ENCODE peak calls at places on chromosomes 11 and 22, in six cellular contexts. X, U, V, W, B and P are unnamed samples. For H3F3A and H3K79me2, the result is how much of the 10 kb centered on the place peaks cover.

GRCh38 chr22:18968011-18968749 is 32.1 kb upstream of the PRODH start:
- DNase-seq in X (peak), U (peak), V (no peak), W (peak), B (no peak), P (peak)

GRCh38 chr11:34252651-34253050 is 105.2 kb downstream of the ABTB2 start:
- DNase-seq in X (no peak), U (no peak), V (no peak), W (no peak), B (no peak), P (no peak)

GRCh38 chr11:76444384-76445121 is at the start of gene EMSY:
- DNase-seq in X (peak), U (peak), V (peak), W (peak), B (peak), P (peak)

GRCh38 chr11:75240381-75241035 is at the start of gene TPBGL:
- DNase-seq in X (peak), U (peak), V (peak), W (peak), B (no peak), P (no peak)

GRCh38 chr11:133163463-133164419 is 368.6 kb downstream of the OPCML start:
- DNase-seq in X (peak), U (peak), V (peak), W (peak), B (peak), P (peak)

GRCh38 chr11:103807806-103808205 is 228.6 kb upstream of the DDI1 start:
- DNase-seq in X (no peak), U (no peak), V (no peak), W (peak), B (no peak), P (no peak)

GRCh38 chr11:44319552-44320288 is 9.8 kb upstream of the ALX4 start:
- DNase-seq in X (peak), U (peak), V (no peak), W (peak), B (no peak), P (no peak)

GRCh38 chr11:59611570-59612565 is 3.7 kb downstream of the OSBP start:
- DNase-seq in X (no peak), U (no peak), V (no peak), W (peak), B (no peak), P (peak)

GRCh38 chr11:43101113-43101512 is 210.7 kb upstream of the API5 start:
- DNase-seq in X (no peak), U (no peak), V (no peak), W (no peak), B (no peak), P (no peak)

GRCh38 chr11:78025378-78025777 is 2.3 kb upstream of the KCTD14 start:
- DNase-seq in X (no peak), U (no peak), V (no peak), W (no peak), B (no peak), P (no peak)

GRCh38 chr22:29145321-29146072 is 60.2 kb upstream of the EMID1 start:
- DNase-seq in X (no peak), U (no peak), V (no peak), W (no peak), B (no peak), P (no peak)

GRCh38 chr11:42058794-42059193 is 599.3 kb upstream of the LRRC4C start:
- DNase-seq in X (no peak), U (no peak), V (no peak), W (no peak), B (no peak), P (no peak)

GRCh38 chr11:116976941-116977570 is 121.2 kb downstream of the SIK3 start:
- DNase-seq in X (no peak), U (peak), V (no peak), W (peak), B (no peak), P (no peak)

GRCh38 chr22:20903093-20903492 is 14.1 kb upstream of the CRKL start:
- DNase-seq in X (no peak), U (no peak), V (no peak), W (no peak), B (no peak), P (no peak)

GRCh38 chr11:99068832-99069231 is 48.1 kb downstream of the CNTN5 start:
- DNase-seq in X (no peak), U (no peak), V (no peak), W (no peak), B (peak), P (peak)

GRCh38 chr11:47394322-47395224 is 13.8 kb upstream of the SLC39A13 start:
- DNase-seq in X (peak), U (no peak), V (no peak), W (no peak), B (peak), P (no peak)

GRCh38 chr22:36352775-36353507 is 34.8 kb downstream of the MYH9 start:
- DNase-seq in X (peak), U (peak), V (no peak), W (no peak), B (no peak), P (no peak)

GRCh38 chr11:110453684-110454354 is 24.1 kb downstream of the FDX1 start:
- DNase-seq in X (no peak), U (no peak), V (no peak), W (peak), B (no peak), P (no peak)

GRCh38 chr22:30205281-30206115 is 41.1 kb downstream of the LIF start:
- DNase-seq in X (no peak), U (no peak), V (peak), W (peak), B (no peak), P (peak)

GRCh38 chr11:35994421-35994820 is 50.6 kb downstream of the LDLRAD3 start:
- DNase-seq in X (no peak), U (no peak), V (no peak), W (no peak), B (no peak), P (no peak)

GRCh38 chr11:58485961-58486360 is 21.9 kb downstream of the OR5B21 start:
- DNase-seq in X (no peak), U (no peak), V (no peak), W (no peak), B (no peak), P (no peak)

GRCh38 chr11:12086271-12087074 is 23.9 kb upstream of the MICAL2 start:
- DNase-seq in X (no peak), U (no peak), V (no peak), W (peak), B (no peak), P (peak)

GRCh38 chr11:33891714-33892327 is at the start of gene LMO2:
- DNase-seq in X (no peak), U (no peak), V (no peak), W (no peak), B (no peak), P (no peak)

GRCh38 chr11:131687291-131688055 is 317.1 kb downstream of the NTM start:
- DNase-seq in X (no peak), U (no peak), V (no peak), W (no peak), B (no peak), P (no peak)

GRCh38 chr11:119721129-119722120 is 7.6 kb downstream of the NECTIN1 start:
- DNase-seq in X (peak), U (peak), V (peak), W (peak), B (no peak), P (peak)

GRCh38 chr11:8913961-8914660 is 3.1 kb downstream of the AKIP1 start:
- DNase-seq in X (peak), U (peak), V (peak), W (peak), B (peak), P (peak)

GRCh38 chr22:48951836-48952235 is 875.8 kb downstream of the BRD1 start:
- DNase-seq in X (no peak), U (no peak), V (no peak), W (no peak), B (no peak), P (no peak)

GRCh38 chr11:96465537-96465936 is 75.7 kb downstream of the JRKL start:
- DNase-seq in X (no peak), U (no peak), V (no peak), W (no peak), B (no peak), P (peak)

GRCh38 chr11:44989831-44990566 is 39.3 kb upstream of the TP53I11 start:
- DNase-seq in X (no peak), U (no peak), V (peak), W (peak), B (no peak), P (no peak)

GRCh38 chr11:102111011-102111786 is 952 bp downstream of the YAP1 start:
- DNase-seq in X (peak), U (peak), V (peak), W (peak), B (peak), P (peak)

GRCh38 chr11:33237039-33237597 is 20.1 kb upstream of the HIPK3 start:
- DNase-seq in X (no peak), U (no peak), V (no peak), W (no peak), B (no peak), P (no peak)

GRCh38 chr22:47142427-47143046 is 380.1 kb downstream of the TBC1D22A start:
- DNase-seq in X (no peak), U (no peak), V (no peak), W (no peak), B (no peak), P (no peak)

GRCh38 chr22:46969491-46969890 is 207.0 kb downstream of the TBC1D22A start:
- DNase-seq in X (no peak), U (no peak), V (no peak), W (no peak), B (no peak), P (no peak)

GRCh38 chr11:46294365-46295309 is 17.2 kb downstream of the CREB3L1 start:
- DNase-seq in X (peak), U (peak), V (peak), W (peak), B (no peak), P (peak)

GRCh38 chr22:37762389-37762836 is 45.3 kb upstream of the GCAT start:
- DNase-seq in X (no peak), U (no peak), V (no peak), W (no peak), B (no peak), P (no peak)

GRCh38 chr22:37757663-37758062 is 50.1 kb upstream of the GCAT start:
- DNase-seq in X (no peak), U (no peak), V (no peak), W (no peak), B (no peak), P (no peak)

GRCh38 chr22:37759281-37759680 is 48.5 kb upstream of the GCAT start:
- DNase-seq in X (no peak), U (no peak), V (no peak), W (no peak), B (no peak), P (no peak)

GRCh38 chr22:37758698-37759097 is 49.0 kb upstream of the GCAT start:
- DNase-seq in X (no peak), U (no peak), V (no peak), W (no peak), B (no peak), P (no peak)

GRCh38 chr22:37760152-37760551 is 47.6 kb upstream of the GCAT start:
- DNase-seq in X (no peak), U (no peak), V (no peak), W (no peak), B (no peak), P (no peak)
- H3F3A ChIP-seq in X (under half), U (under half), V (under half), W (under half), B (under half), P (under half)

GRCh38 chr22:39997421-39997820 is 2.7 kb downstream of the FAM83F start:
- DNase-seq in X (no peak), U (no peak), V (no peak), W (no peak), B (no peak), P (no peak)

GRCh38 chr22:40000171-40000570 is 5.4 kb downstream of the FAM83F start:
- DNase-seq in X (no peak), U (no peak), V (no peak), W (no peak), B (no peak), P (no peak)

GRCh38 chr22:39999144-39999757 is 4.5 kb downstream of the FAM83F start:
- DNase-seq in X (peak), U (no peak), V (no peak), W (peak), B (no peak), P (no peak)

GRCh38 chr22:39996732-39997131 is 2.0 kb downstream of the FAM83F start:
- DNase-seq in X (no peak), U (no peak), V (no peak), W (no peak), B (no peak), P (no peak)

DNA sequence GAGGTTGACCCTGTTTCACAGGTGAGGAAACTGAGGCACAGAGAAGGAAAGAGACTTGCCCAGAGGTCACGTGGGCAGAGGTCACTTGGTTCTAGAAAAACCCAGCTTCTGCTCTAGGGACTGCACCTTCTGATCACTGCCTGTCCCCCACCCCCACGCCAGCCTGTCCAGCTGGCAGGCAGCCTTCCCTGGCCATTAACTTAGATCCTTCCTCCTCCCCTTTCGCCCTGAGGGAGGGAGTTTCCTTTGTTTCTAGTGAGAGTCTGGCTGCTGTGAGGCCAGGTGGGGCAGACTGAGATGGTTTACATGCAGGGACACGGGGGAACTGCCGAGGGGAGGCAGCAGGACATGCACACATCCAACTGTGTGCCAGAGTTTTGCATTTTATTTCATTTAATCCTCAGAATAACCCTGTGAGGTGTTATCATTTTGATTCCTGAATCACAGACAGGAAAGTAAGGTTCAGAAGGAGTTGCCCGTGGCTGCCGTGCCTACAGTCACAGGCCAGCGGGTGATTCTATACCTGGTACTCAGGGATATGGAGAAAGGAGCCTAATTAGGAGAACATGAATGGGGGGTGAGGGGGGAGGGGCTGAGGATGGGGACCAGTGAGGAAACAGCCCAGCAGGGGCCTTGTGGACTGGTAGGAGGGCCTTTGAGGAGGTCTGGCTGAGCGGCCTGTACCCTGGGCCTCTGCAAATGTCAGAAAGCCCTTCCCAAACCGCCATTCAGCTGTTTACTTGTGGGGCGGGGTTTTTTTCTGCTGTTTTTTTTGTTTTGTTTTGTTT is 3.4 kb downstream of the FAM83F start:
- DNase-seq in X (peak), U (peak), V (peak), W (no peak), B (no peak), P (peak)
- TF ChIP-seq EZH2phosphoT487 in X (no peak), U (no peak), V (no peak), W (no peak), B (no peak), P (no peak)

DNA sequence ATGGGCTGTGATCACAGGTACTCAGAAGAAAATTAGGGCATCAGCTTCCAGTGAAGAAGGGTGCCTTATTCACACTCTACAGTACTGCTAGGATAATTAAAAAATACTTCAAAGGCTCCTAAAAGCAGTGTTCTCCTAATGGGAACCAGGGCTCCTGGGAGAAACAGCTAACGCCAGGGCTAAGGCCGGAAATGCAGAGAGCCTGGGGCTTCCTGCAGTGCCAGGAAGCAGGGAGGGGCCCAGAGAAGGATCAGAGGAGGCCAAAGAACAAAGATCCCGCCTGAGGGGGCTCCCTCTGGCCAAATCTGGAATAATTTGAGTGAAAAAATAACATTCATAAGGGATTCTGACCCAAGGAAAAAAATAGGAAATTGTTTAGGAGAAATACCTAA is 27.5 kb downstream of the TOLLIP start:
- DNase-seq in X (no peak), U (no peak), V (no peak), W (peak), B (no peak), P (no peak)
- H3K79me2 ChIP-seq in X (under half), U (under half), V (under half), W (under half), B (under half), P (under half)

GRCh38 chr11:64711138-64711943 is 11.7 kb downstream of the NRXN2 start:
- DNase-seq in X (peak), U (peak), V (peak), W (no peak), B (no peak), P (no peak)
- H3F3A ChIP-seq in X (under half), U (under half), V (under half), W (under half), B (under half), P (under half)

DNA sequence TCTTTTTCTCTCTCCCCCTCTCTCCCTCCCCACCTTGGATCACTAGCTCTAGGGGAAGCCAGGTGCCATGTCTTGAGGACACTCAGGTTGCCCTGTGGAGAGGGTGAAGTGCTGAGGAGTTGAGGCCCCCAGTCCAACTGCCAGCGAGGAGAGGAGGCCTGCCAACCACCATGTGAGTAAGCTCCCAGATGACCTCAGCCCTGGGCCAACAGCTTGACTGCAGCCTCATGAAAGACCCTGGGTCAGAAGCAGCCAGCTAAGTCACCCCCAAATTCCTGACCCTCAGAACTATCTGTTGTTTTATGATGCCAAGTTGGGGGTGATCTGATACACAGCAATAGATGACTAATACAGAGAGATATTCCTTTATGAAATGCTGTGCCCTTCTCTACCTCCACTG is 8.1 kb downstream of the ARFGAP3 start:
- DNase-seq in X (no peak), U (no peak), V (no peak), W (peak), B (no peak), P (no peak)
- TF ChIP-seq EZH2phosphoT487 in X (no peak), U (no peak), V (no peak), W (no peak), B (no peak), P (no peak)

GRCh38 chr11:540583-541432 is 3.5 kb downstream of the LRRC56 start:
- DNase-seq in X (peak), U (no peak), V (no peak), W (no peak), B (no peak), P (no peak)
- H3K79me2 ChIP-seq in X (under half), U (under half), V (under half), W (under half), B (under half), P (under half)

GRCh38 chr11:128482092-128482491 is 105.3 kb downstream of the ETS1 start:
- DNase-seq in X (no peak), U (no peak), V (no peak), W (no peak), B (no peak), P (no peak)

GRCh38 chr11:128481135-128481534 is 106.2 kb downstream of the ETS1 start:
- DNase-seq in X (no peak), U (no peak), V (no peak), W (peak), B (no peak), P (no peak)

GRCh38 chr11:128484172-128484571 is 103.2 kb downstream of the ETS1 start:
- DNase-seq in X (no peak), U (peak), V (no peak), W (no peak), B (no peak), P (peak)

GRCh38 chr11:128482512-128483191 is 104.7 kb downstream of the ETS1 start:
- DNase-seq in X (no peak), U (no peak), V (no peak), W (peak), B (no peak), P (no peak)

GRCh38 chr11:128483211-128483788 is 104.1 kb downstream of the ETS1 start:
- DNase-seq in X (no peak), U (no peak), V (no peak), W (no peak), B (no peak), P (no peak)
- H3F3A ChIP-seq in X (under half), U (under half), V (under half), W (half or more), B (under half), P (under half)